ENCODE peak calls at places on chromosomes 12 and 14, in four cellular contexts. G is GM23338, R is Peyer's patch, Z is heart right ventricle. S is an unnamed sample.

GRCh38 chr14:72701232-72701555 is 192.7 kb downstream of the DPF3 start:
- DNase-seq in G (no peak), R (no peak), Z (no peak), S (no peak)

GRCh38 chr14:24150567-24150966 is 3.3 kb downstream of the RNF31 start:
- DNase-seq in G (no peak), R (no peak), Z (no peak), S (no peak)

GRCh38 chr14:38629412-38629811 is 373.5 kb upstream of the CLEC14A start:
- DNase-seq in G (peak), R (no peak), Z (no peak), S (no peak)

GRCh38 chr14:54882521-54882920 is 20.1 kb downstream of the GCH1 start:
- DNase-seq in G (no peak), R (no peak), Z (no peak), S (no peak)

GRCh38 chr12:96241484-96242256 is 47.5 kb downstream of the ELK3 start:
- DNase-seq in G (peak), R (no peak), Z (no peak), S (peak)

GRCh38 chr14:74531467-74531866 is 37.9 kb downstream of the ISCA2 start:
- DNase-seq in G (peak), R (no peak), Z (peak), S (no peak)

GRCh38 chr12:58443981-58444371 is 476.3 kb downstream of the LRIG3 start:
- DNase-seq in G (no peak), R (no peak), Z (no peak), S (no peak)

GRCh38 chr12:13045816-13046215 is 1.6 kb downstream of the FAM234B start:
- DNase-seq in G (no peak), R (no peak), Z (no peak), S (no peak)

GRCh38 chr12:18158774-18159557 is 69.0 kb upstream of the RERGL start:
- DNase-seq in G (peak), R (no peak), Z (no peak), S (no peak)

GRCh38 chr12:54352022-54352531 is 12.2 kb downstream of the GPR84 start:
- DNase-seq in G (peak), R (no peak), Z (peak), S (peak)

GRCh38 chr12:101039848-101040531 is 170.0 kb downstream of the SLC5A8 start:
- DNase-seq in G (no peak), R (no peak), Z (no peak), S (no peak)

GRCh38 chr12:68675098-68675842 is 11.5 kb upstream of the NUP107 start:
- DNase-seq in G (peak), R (no peak), Z (no peak), S (peak)

GRCh38 chr12:119177724-119178380 is 879 bp upstream of the HSPB8 start:
- DNase-seq in G (no peak), R (no peak), Z (no peak), S (no peak)

GRCh38 chr12:119180380-119181040 is 1.8 kb downstream of the HSPB8 start:
- DNase-seq in G (no peak), R (no peak), Z (peak), S (no peak)

GRCh38 chr12:119179335-119180021 is 747 bp downstream of the HSPB8 start:
- DNase-seq in G (peak), R (no peak), Z (no peak), S (no peak)

GRCh38 chr12:119177056-119177325 is 1.7 kb upstream of the HSPB8 start:
- DNase-seq in G (no peak), R (no peak), Z (no peak), S (no peak)

DNA sequence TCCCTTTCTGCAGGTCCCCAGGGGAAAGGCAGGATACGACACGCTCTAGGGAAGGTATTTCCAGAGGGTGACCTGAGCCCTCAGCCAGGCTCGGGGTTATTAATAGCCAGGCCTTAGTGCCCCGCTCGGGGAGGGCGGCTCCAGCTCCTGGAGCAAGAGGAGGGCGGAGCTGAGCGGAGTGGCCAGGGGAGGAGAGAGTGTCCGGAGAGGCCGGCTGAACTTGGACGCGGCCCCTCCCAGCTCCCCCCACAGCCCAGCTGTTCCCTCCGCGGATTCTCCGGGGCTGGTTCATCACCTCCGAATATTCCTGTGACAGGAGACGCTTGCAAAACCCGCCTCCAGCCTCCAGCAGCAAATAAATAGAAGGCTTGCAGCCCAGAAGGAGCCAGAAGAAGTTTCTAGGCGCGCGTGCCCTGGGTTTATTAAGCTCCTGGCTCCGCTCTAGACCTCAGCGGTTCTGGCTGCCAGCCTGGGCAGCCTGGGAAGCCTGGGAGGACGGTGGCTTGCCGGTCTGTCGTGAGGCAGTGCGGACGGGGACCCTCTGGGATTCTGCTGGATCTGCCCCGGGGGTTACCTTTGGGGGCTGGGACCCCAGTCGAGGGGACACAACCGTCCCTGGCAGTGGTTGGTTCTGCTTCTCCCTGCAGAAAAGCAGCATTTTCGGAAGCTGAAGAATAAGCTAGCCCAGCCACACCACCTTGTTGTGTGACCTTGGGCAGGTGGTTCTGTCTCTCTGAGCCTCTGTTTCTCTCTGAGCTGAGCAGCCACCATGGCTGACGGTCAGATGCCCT is at the start of gene HSPB8:
- DNase-seq in G (peak), R (peak), Z (peak), S (no peak)
- H3K4me3 ChIP-seq in G (peak), R (peak), Z (peak), S (no peak)

GRCh38 chr14:93107383-93107782 is 8.3 kb downstream of the ITPK1 start:
- DNase-seq in G (no peak), R (peak), Z (no peak), S (no peak)
- H3K27ac ChIP-seq in G (no peak), R (peak), Z (no peak), S (no peak)

DNA sequence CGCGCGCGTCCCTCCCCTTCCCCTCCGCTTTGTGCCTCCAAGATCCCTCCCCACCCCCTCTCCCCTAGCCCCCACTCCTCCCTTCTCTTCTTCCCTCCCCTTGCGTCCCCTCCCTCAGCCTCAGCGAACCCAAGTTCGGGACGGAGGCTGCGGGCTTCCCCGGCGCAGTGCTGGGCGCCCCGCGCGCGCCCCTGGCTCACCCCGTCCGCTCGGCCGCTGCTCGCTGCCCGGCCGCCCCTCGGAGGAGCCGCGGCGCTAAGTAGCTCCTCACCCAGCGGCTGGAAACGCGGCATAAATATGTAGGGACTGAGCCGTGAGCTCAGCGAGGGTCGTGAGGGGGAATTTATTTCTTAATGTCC is at the start of gene NOS1:
- DNase-seq in G (peak), R (no peak), Z (no peak), S (no peak)
- H3K4me3 ChIP-seq in G (peak), R (no peak), Z (peak), S (no peak)

DNA sequence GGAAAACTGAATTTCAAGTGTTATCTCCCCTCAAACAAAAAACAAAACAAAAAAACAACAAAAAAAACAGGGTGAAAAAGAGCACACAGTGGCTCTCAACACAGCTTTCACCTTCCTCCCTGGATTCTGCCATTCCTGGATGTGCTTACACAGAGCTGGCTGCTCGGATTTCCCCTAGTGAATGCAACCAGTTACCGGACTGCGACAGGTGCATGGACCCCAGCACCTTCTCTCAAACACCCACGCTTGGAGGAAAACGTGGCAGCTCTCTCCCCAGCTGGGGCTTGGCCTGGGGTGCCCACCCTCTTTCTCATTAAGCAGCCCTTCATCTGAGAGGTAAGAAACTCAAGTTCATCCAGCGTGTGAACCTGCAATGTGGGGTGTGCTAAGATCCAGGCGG is 33.5 kb upstream of the DICER1 start:
- DNase-seq in G (no peak), R (no peak), Z (no peak), S (no peak)
- H3K27ac ChIP-seq in G (no peak), R (no peak), Z (peak), S (no peak)

GRCh38 chr14:37420622-37421021 is 174.4 kb downstream of the FOXA1 start:
- DNase-seq in G (no peak), R (no peak), Z (no peak), S (no peak)
- H3K4me3 ChIP-seq in G (no peak), R (no peak), Z (no peak), S (no peak)

GRCh38 chr12:124750787-124751471 is 112.7 kb downstream of the SCARB1 start:
- DNase-seq in G (peak), R (no peak), Z (no peak), S (no peak)

GRCh38 chr12:124750149-124750656 is 113.5 kb downstream of the SCARB1 start:
- DNase-seq in G (no peak), R (no peak), Z (no peak), S (no peak)

GRCh38 chr12:124752437-124753229 is 111.0 kb downstream of the SCARB1 start:
- DNase-seq in G (no peak), R (no peak), Z (no peak), S (no peak)

GRCh38 chr12:124753230-124753595 is 110.5 kb downstream of the SCARB1 start:
- DNase-seq in G (no peak), R (no peak), Z (no peak), S (no peak)

GRCh38 chr12:124751654-124752355 is 111.9 kb downstream of the SCARB1 start:
- DNase-seq in G (no peak), R (no peak), Z (no peak), S (no peak)
- H3K27ac ChIP-seq in G (no peak), R (no peak), Z (no peak), S (no peak)

DNA sequence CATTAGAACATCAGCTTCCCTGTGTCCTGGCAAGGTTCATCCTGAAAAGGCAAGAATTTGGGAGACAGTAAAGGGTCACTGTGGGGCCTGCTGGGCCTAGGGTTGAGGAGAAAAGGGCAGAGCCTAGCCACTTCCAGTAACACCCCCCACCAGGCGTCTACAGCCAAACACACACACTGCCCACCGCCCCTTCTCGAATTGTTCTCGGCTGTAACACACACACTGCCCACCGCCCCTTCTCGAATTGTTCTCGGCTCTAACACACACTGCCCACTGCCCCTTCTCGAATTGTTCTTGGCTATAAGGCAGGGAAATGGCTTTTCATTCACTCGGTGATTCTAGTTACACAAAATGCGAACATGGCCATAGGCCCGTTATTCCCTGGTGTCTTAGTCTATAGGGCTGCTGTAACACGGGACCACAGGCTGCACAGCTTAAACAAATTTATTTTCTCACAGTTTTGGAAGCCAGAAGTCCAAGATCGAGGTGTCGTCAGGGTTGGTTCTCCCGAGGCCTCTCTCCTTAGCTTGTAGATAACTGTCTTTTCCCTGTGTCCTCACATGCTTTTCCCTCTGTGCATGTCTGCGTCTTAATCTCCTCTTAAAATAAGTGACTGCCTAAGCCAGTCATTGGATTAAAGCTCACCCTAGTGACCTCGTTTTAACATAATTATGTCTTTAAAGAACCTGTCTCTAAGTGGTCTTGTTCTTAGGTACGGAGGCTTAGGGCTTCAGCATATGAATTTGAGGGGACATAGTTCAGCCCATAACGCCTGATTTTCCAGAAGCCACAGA is 171.0 kb downstream of the ADGRD1 start:
- DNase-seq in G (no peak), R (no peak), Z (no peak), S (no peak)
- H3K4me3 ChIP-seq in G (no peak), R (no peak), Z (no peak), S (no peak)

S was measured in CD4-positive, CD25-positive, alpha-beta regulatory T cell.